ENCODE peak calls at places on chromosomes 7 and 10, in eight cellular contexts. C, I, O, F, H, S, V and K are unnamed samples.

GRCh38 chr10:17273403-17273802 is 45.4 kb downstream of the VIM start:
- DNase-seq in C (no peak), I (no peak), O (no peak), F (no peak), H (no peak), S (no peak), V (peak; percentile 21), K (no peak)

GRCh38 chr7:4830176-4830575 is 31.7 kb downstream of the PAPOLB start:
- DNase-seq in C (peak; percentile 20), I (peak; percentile 62), O (peak; percentile 68), F (peak; percentile 84), H (peak; percentile 68), S (peak; percentile 78), V (peak; percentile 93), K (peak; percentile 81)

GRCh38 chr7:95550546-95550945 is 45.8 kb downstream of the PDK4 start:
- DNase-seq in C (no peak), I (no peak), O (no peak), F (no peak), H (no peak), S (no peak), V (no peak), K (no peak)

GRCh38 chr10:33893502-33893901 is 559.0 kb upstream of the NRP1 start:
- DNase-seq in C (no peak), I (no peak), O (no peak), F (no peak), H (no peak), S (no peak), V (no peak), K (no peak)

GRCh38 chr10:131032329-131033165 is 279.0 kb downstream of the TCERG1L start:
- DNase-seq in C (no peak), I (no peak), O (no peak), F (no peak), H (no peak), S (no peak), V (no peak), K (no peak)

GRCh38 chr7:5620459-5620881 is 161.0 kb downstream of the RNF216 start:
- DNase-seq in C (no peak), I (no peak), O (no peak), F (no peak), H (no peak), S (no peak), V (no peak), K (no peak)

GRCh38 chr7:11754933-11755332 is 77.1 kb downstream of the THSD7A start:
- DNase-seq in C (no peak), I (no peak), O (no peak), F (no peak), H (no peak), S (no peak), V (no peak), K (no peak)

GRCh38 chr10:75207868-75208167 is 2.8 kb upstream of the VDAC2 start:
- DNase-seq in C (no peak), I (no peak), O (no peak), F (no peak), H (no peak), S (no peak), V (no peak), K (no peak)

GRCh38 chr7:157703131-157703530 is 366.3 kb downstream of the DNAJB6 start:
- DNase-seq in C (no peak), I (peak; percentile 26), O (no peak), F (no peak), H (no peak), S (peak; percentile 32), V (no peak), K (no peak)

GRCh38 chr7:152862033-152862432 is 102.5 kb downstream of the ACTR3B start:
- DNase-seq in C (no peak), I (no peak), O (no peak), F (no peak), H (no peak), S (no peak), V (no peak), K (no peak)

GRCh38 chr10:28036587-28036986 is 37.7 kb upstream of the ODAD2 start:
- DNase-seq in C (peak; percentile 45), I (no peak), O (no peak), F (no peak), H (no peak), S (no peak), V (no peak), K (no peak)

GRCh38 chr10:69180525-69181204 is 631 bp downstream of the SUPV3L1 start:
- DNase-seq in C (no peak), I (no peak), O (no peak), F (no peak), H (no peak), S (no peak), V (peak; percentile 71), K (no peak)

GRCh38 chr7:95921543-95921942 is 149.2 kb downstream of the DYNC1I1 start:
- DNase-seq in C (no peak), I (no peak), O (no peak), F (no peak), H (no peak), S (no peak), V (no peak), K (no peak)

GRCh38 chr10:127600479-127600878 is 51.4 kb downstream of the NPS start:
- DNase-seq in C (no peak), I (no peak), O (no peak), F (no peak), H (no peak), S (no peak), V (peak; percentile 60), K (no peak)

GRCh38 chr7:3461923-3462322 is 160.9 kb downstream of the SDK1 start:
- DNase-seq in C (no peak), I (no peak), O (no peak), F (no peak), H (no peak), S (no peak), V (no peak), K (no peak)

GRCh38 chr7:101733713-101734475 is 83.5 kb upstream of the CUX1 start:
- DNase-seq in C (no peak), I (peak; percentile 72), O (peak; percentile 38), F (peak; percentile 77), H (peak; percentile 28), S (peak; percentile 80), V (peak; percentile 85), K (peak; percentile 72)

GRCh38 chr10:43214071-43214955 is 52.6 kb downstream of the RASGEF1A start:
- DNase-seq in C (no peak), I (no peak), O (no peak), F (no peak), H (no peak), S (no peak), V (peak; percentile 33), K (no peak)

GRCh38 chr7:17371656-17372524 is 73.4 kb downstream of the AHR start:
- DNase-seq in C (peak; percentile 89), I (no peak), O (no peak), F (no peak), H (no peak), S (no peak), V (peak; percentile 75), K (peak; percentile 95)

GRCh38 chr7:154953006-154953684 is 49.8 kb downstream of the PAXIP1 start:
- DNase-seq in C (no peak), I (peak; percentile 78), O (no peak), F (peak; percentile 77), H (peak; percentile 36), S (peak; percentile 74), V (peak; percentile 79), K (peak; percentile 47)

GRCh38 chr10:6037975-6038624 is 24.1 kb downstream of the IL2RA start:
- DNase-seq in C (no peak), I (no peak), O (no peak), F (no peak), H (no peak), S (no peak), V (peak; percentile 26), K (peak; percentile 36)

GRCh38 chr10:132064082-132064755 is 1.5 kb upstream of the JAKMIP3 start:
- DNase-seq in C (no peak), I (peak; percentile 48), O (no peak), F (peak; percentile 49), H (no peak), S (no peak), V (no peak), K (no peak)

GRCh38 chr7:30146127-30146612 is 11.4 kb downstream of the MTURN start:
- DNase-seq in C (no peak), I (no peak), O (no peak), F (no peak), H (no peak), S (no peak), V (peak; percentile 76), K (peak; percentile 24)
- H3K27ac ChIP-seq in C (peak overlapping the region; percentile 31), I (no peak overlapping the region), O (no peak overlapping the region), F (no peak overlapping the region), H (no peak overlapping the region), S (no peak overlapping the region), V (no peak overlapping the region), K (no peak overlapping the region)

GRCh38 chr10:21727452-21728168 is 193.6 kb downstream of the MLLT10 start:
- DNase-seq in C (no peak), I (no peak), O (no peak), F (no peak), H (no peak), S (no peak), V (peak; percentile 94), K (peak; percentile 31)

GRCh38 chr10:21724020-21724589 is 190.1 kb downstream of the MLLT10 start:
- DNase-seq in C (no peak), I (no peak), O (no peak), F (no peak), H (no peak), S (no peak), V (no peak), K (no peak)

GRCh38 chr10:21726601-21727295 is 192.7 kb downstream of the MLLT10 start:
- DNase-seq in C (no peak), I (no peak), O (no peak), F (no peak), H (no peak), S (no peak), V (peak; percentile 63), K (no peak)

GRCh38 chr10:21722209-21722608 is 188.2 kb downstream of the MLLT10 start:
- DNase-seq in C (no peak), I (no peak), O (no peak), F (no peak), H (no peak), S (no peak), V (no peak), K (no peak)

GRCh38 chr10:21724695-21725371 is 190.8 kb downstream of the MLLT10 start:
- DNase-seq in C (peak; percentile 99), I (peak; percentile 63), O (peak; percentile 88), F (peak; percentile 99), H (peak; percentile 83), S (peak; percentile 78), V (peak; percentile 48), K (peak; percentile 100)
- H3K4me3 ChIP-seq in C (no peak overlapping the region), I (no peak overlapping the region), O (no peak overlapping the region), F (no peak overlapping the region), H (no peak overlapping the region), S (no peak overlapping the region), V (no peak overlapping the region), K (no peak overlapping the region)

GRCh38 chr7:44258865-44259546 is 58.2 kb downstream of the YKT6 start:
- DNase-seq in C (no peak), I (no peak), O (no peak), F (no peak), H (no peak), S (no peak), V (no peak), K (no peak)
- H3K27ac ChIP-seq in C (peak overlapping the region; percentile 52), I (peak overlapping the region; percentile 12), O (peak overlapping the region; percentile 44), F (peak overlapping the region; percentile 77), H (peak overlapping the region; percentile 92), S (peak overlapping the region; percentile 63), V (no peak overlapping the region), K (peak overlapping the region; percentile 92)

DNA sequence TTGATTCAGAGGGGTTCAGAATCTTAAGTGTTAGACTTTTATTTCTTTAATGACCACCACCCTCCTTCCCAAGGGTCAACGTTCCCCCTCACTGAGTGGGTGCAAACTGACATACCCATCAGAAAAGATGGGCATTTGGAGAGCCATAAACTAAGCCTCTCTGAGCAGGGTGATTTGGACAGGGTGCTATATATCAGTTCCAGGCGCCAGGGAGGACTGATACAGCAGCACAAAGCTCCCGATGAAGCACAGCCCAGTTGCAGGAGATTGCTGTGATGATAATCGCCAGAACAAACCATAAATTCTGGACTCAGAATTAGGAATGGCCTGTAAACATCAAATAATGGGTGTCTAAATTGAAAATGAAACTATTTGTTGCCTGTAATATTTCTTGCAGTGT is 137.7 kb upstream of the LRRTM3 start:
- DNase-seq in C (no peak), I (no peak), O (no peak), F (no peak), H (no peak), S (no peak), V (no peak), K (no peak)
- H3K4me3 ChIP-seq in C (no peak overlapping the region), I (no peak overlapping the region), O (no peak overlapping the region), F (no peak overlapping the region), H (no peak overlapping the region), S (no peak overlapping the region), V (no peak overlapping the region), K (no peak overlapping the region)